ENCODE peak calls at places on chromosomes 12 and 14, in seven cellular contexts. S is pancreas, L is cardiac muscle cell, D is astrocyte of the spinal cord, E is AG09319, W is choroid plexus epithelial cell, C is astrocyte. N is an unnamed sample.

GRCh38 chr12:114784526-114784925 is 100.6 kb upstream of the TBX3 start:
- DNase-seq in E (no peak), D (no peak), L (no peak), S (no peak), W (no peak), C (no peak), N (no peak)

GRCh38 chr14:50943943-50944646 is at the start of gene PYGL:
- DNase-seq in E (no peak), S (peak), C (peak), D (peak), L (peak), W (peak), N (peak)

GRCh38 chr12:54159140-54159539 is 29.6 kb downstream of the SMUG1 start:
- DNase-seq in D (no peak), L (peak), S (peak), C (no peak), W (peak), E (no peak), N (no peak)

GRCh38 chr14:103770902-103771301 is 55.3 kb downstream of the ZFYVE21 start:
- DNase-seq in W (no peak), C (no peak), L (no peak), S (no peak), E (no peak), D (no peak), N (no peak)

GRCh38 chr12:41966916-41967315 is 177.8 kb downstream of the GXYLT1 start:
- DNase-seq in W (no peak), D (no peak), L (no peak), E (no peak), C (no peak), S (no peak), N (peak)

GRCh38 chr12:10033783-10034381 is 3.4 kb downstream of the CLEC9A start:
- DNase-seq in C (no peak), S (no peak), E (no peak), L (peak), W (peak), D (peak), N (peak)

GRCh38 chr14:92633274-92633616 is 115.2 kb downstream of the LGMN start:
- DNase-seq in L (no peak), D (no peak), W (no peak), E (no peak), C (no peak), S (no peak), N (no peak)

GRCh38 chr14:70722418-70722817 is 80.7 kb downstream of the TTC9 start:
- DNase-seq in D (no peak), E (no peak), L (no peak), W (no peak), C (no peak), S (no peak), N (no peak)

GRCh38 chr12:31279525-31279924 is 46.4 kb downstream of the SINHCAF start:
- DNase-seq in W (no peak), C (no peak), D (no peak), L (no peak), S (no peak), E (no peak), N (no peak)

GRCh38 chr12:5660271-5660670 is 228.4 kb downstream of the NTF3 start:
- DNase-seq in S (no peak), W (no peak), E (no peak), L (no peak), D (no peak), C (no peak), N (peak)

GRCh38 chr12:10448236-10448635 is 4.9 kb downstream of the KLRC1 start:
- DNase-seq in E (no peak), W (no peak), S (no peak), L (no peak), D (no peak), C (no peak), N (no peak)

GRCh38 chr12:101719566-101719965 is 19.7 kb downstream of the SYCP3 start:
- DNase-seq in W (peak), L (no peak), S (no peak), C (peak), E (no peak), D (peak), N (no peak)

GRCh38 chr12:129325566-129325965 is 472.3 kb downstream of the GLT1D1 start:
- DNase-seq in W (no peak), E (no peak), S (no peak), D (no peak), C (peak), L (no peak), N (no peak)

GRCh38 chr12:120007272-120007671 is 18.2 kb downstream of the BICDL1 start:
- DNase-seq in S (no peak), D (no peak), W (no peak), L (no peak), C (no peak), E (no peak), N (no peak)

GRCh38 chr12:105995986-105996385 is 142.8 kb downstream of the NUAK1 start:
- DNase-seq in S (no peak), W (peak), E (peak), C (no peak), D (peak), L (no peak), N (no peak)

GRCh38 chr12:88763536-88764100 is 183.3 kb upstream of the KITLG start:
- DNase-seq in C (no peak), E (no peak), W (peak), S (no peak), D (no peak), L (no peak), N (no peak)

GRCh38 chr14:79551591-79551990 is 659.7 kb downstream of the DIO2 start:
- DNase-seq in S (no peak), E (no peak), W (no peak), L (no peak), D (no peak), C (no peak), N (no peak)

GRCh38 chr12:124713436-124714082 is 146.1 kb upstream of the NCOR2 start:
- DNase-seq in L (peak), E (no peak), S (no peak), C (peak), D (peak), W (peak), N (peak)

GRCh38 chr12:26431211-26431610 is 235.8 kb downstream of the SSPN start:
- DNase-seq in S (no peak), C (no peak), W (no peak), L (no peak), E (no peak), D (no peak), N (no peak)

GRCh38 chr12:64088431-64089349 is 133.4 kb downstream of the KICS2 start:
- DNase-seq in C (peak), W (peak), L (peak), E (peak), S (peak), D (peak), N (peak)

GRCh38 chr14:74906923-74907620 is 16.0 kb downstream of the RPS6KL1 start:
- DNase-seq in L (no peak), D (no peak), E (no peak), C (no peak), W (no peak), S (no peak), N (no peak)
- TF ChIP-seq CTCF in L (peak), D (peak), E (peak), C (peak), W (peak), S (no peak), N (peak)

GRCh38 chr12:76685246-76685678 is 78.7 kb upstream of the ZDHHC17 start:
- DNase-seq in D (peak), C (no peak), W (peak), E (no peak), S (peak), L (peak), N (peak)

GRCh38 chr12:76688001-76688400 is 75.9 kb upstream of the ZDHHC17 start:
- DNase-seq in C (peak), L (peak), E (no peak), W (peak), S (no peak), D (peak), N (peak)

GRCh38 chr12:76690916-76691700 is 72.8 kb upstream of the ZDHHC17 start:
- DNase-seq in C (peak), S (no peak), E (no peak), D (no peak), W (peak), L (peak), N (no peak)

GRCh38 chr12:76694369-76694768 is 69.5 kb upstream of the ZDHHC17 start:
- DNase-seq in L (no peak), W (no peak), C (no peak), E (no peak), D (no peak), S (no peak), N (no peak)

DNA sequence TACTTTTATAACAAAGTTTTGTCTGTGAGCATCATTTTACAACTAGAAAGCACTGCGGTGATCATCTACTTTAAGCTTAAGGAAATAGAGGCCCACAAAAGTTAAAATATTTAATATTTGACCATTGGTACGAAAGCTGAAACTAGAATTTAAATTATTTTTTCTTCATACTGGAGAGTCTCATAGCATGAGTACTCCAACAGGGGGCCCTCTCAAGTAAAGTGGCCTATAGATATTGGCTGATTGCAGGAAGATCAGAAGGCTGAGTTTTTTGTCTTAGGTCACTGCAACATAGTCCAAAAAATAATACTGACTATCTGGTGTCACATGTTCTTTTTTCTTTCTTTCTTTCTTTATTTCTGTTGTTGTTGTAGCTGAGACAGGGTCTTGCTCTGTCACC is 75.3 kb upstream of the ZDHHC17 start:
- DNase-seq in E (no peak), W (peak), L (no peak), C (no peak), S (no peak), D (no peak), N (no peak)
- TF ChIP-seq CTCF in E (peak), W (peak), L (peak), C (peak), S (no peak), D (peak), N (peak)

GRCh38 chr14:104897286-104898194 is 27.1 kb upstream of the PLD4 start:
- DNase-seq in S (peak), C (no peak), D (no peak), W (no peak), L (no peak), E (no peak), N (no peak)

GRCh38 chr14:104893435-104894207 is 28.6 kb downstream of the CEP170B start:
- DNase-seq in L (no peak), E (no peak), D (no peak), S (peak), C (no peak), W (no peak), N (no peak)

GRCh38 chr14:104894331-104895206 is 29.5 kb downstream of the CEP170B start:
- DNase-seq in D (no peak), C (no peak), L (no peak), W (no peak), E (no peak), S (peak), N (peak)

GRCh38 chr14:104895786-104896642 is 28.7 kb upstream of the PLD4 start:
- DNase-seq in W (no peak), L (no peak), E (no peak), D (no peak), C (no peak), S (peak), N (no peak)

DNA sequence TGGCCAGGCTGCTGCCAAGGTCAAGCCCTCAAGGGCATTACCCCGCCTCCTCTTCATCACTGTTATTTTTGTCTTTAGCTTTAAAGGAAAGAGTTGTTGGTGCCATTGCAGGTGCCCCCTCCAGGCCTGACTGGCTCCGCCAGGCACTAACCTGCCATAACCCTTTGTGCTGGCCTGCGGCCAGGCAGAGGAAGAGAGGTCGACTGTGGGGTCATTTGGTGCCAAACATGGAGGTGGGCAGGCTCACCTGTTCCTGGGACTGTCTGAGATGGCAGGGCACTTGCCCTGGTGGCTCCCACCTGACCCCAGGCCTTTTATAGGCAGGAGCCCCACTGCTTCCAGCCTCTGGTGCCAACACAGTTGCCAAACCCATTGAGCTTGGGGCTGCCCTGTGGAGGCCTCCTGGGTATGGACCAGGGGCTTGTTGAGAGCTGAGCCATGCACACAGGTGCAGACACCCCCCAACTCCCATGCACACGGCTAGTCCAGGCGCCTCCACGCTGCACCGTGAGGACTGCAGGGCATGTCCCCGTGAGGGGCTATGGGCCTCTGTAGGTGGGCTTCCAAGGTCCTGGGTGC is 29.4 kb upstream of the PLD4 start:
- DNase-seq in W (no peak), S (peak), E (no peak), C (no peak), D (no peak), L (no peak), N (no peak)
- TF ChIP-seq CTCF in W (no peak), S (no peak), E (no peak), C (no peak), D (no peak), L (no peak), N (no peak)

GRCh38 chr14:69574954-69575295 is 254 bp upstream of the CCDC177 start:
- DNase-seq in E (no peak), L (no peak), S (no peak), W (no peak), C (no peak), D (no peak), N (no peak)
- TF ChIP-seq CTCF in E (no peak), L (no peak), S (no peak), W (no peak), C (no peak), D (no peak), N (no peak)

DNA sequence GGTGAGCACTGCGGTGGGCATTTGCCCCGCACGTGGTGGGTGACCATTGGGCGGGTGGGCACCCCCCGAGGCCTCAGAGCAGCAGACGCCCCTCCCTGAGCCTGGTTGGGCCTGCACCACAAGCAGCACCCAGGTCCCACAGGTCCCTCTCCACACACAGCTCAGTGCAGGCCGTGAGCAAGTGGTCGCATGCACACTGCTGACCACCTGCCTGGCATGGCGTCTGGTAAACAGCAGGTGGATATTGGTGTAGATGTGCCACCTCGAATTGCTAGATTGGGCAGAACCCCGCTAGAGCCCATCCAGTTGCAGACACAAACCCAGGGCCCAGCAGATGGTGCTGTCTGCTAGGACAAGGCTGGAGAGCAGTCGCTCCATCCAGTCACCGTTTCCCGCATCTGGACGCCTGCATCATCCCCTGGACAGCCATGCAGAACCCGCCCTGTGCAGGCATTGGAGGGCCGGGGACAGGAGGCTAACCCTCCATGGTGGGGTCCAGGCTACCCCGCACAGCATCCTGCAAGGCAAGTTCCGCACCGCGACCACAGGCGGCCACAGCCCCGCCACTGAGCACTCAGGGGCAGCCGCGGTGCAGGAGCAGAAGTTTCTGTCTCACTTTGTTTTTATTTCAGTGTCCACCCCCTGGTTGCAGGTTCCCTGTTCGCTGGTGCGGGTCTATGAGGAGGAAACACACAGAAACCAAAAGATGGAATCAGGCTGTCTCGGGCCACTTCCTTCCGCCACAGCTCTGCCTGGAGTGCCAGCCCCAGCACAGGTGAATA is 45.6 kb upstream of the RIMBP2 start:
- DNase-seq in L (peak), W (peak), E (no peak), C (peak), S (no peak), D (peak), N (no peak)
- TF ChIP-seq CTCF in L (peak), W (peak), E (peak), C (peak), S (no peak), D (peak), N (peak)

DNA sequence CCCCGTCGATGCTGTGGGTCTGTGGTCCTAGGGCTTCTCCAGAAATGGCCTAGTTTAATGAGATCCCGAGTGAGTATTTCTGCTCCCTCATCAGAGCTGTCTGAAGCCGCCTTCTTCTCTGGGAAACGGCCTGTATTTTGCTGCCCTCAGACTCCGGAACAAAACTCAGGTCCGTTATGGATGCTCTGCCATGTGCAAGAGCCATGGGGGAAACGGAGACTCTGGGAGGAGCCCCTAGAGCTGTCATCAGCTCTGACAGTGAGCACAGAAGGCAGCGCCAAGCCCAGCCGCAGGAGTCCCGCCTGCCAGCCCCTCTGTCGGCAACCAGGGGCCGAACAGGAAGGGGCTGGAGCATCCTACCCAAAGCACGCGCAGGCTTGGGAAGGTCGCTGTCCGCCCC is 192.4 kb upstream of the PRMT8 start:
- DNase-seq in L (no peak), E (no peak), W (no peak), D (no peak), C (no peak), S (no peak), N (no peak)
- TF ChIP-seq CTCF in L (no peak), E (no peak), W (no peak), D (no peak), C (no peak), S (no peak), N (no peak)

GRCh38 chr14:77084991-77085390 is 13.1 kb upstream of the CIPC start:
- DNase-seq in E (no peak), S (no peak), C (no peak), L (no peak), D (no peak), W (no peak), N (no peak)
- TF ChIP-seq CTCF in E (no peak), S (no peak), C (no peak), L (no peak), D (no peak), W (no peak), N (no peak)

GRCh38 chr14:26206640-26207039 is 391.2 kb downstream of the NOVA1 start:
- DNase-seq in D (no peak), C (no peak), L (no peak), S (no peak), W (no peak), E (no peak), N (no peak)
- TF ChIP-seq CTCF in D (no peak), C (no peak), L (no peak), S (no peak), W (no peak), E (no peak), N (no peak)

GRCh38 chr12:84362552-84362897 is 550.1 kb downstream of the SLC6A15 start:
- DNase-seq in W (no peak), D (no peak), S (no peak), L (no peak), E (no peak), C (no peak), N (no peak)
- TF ChIP-seq CTCF in W (no peak), D (no peak), S (no peak), L (no peak), E (no peak), C (no peak), N (no peak)